ENCODE peak calls at places on chromosomes 11 and 22, in nine cellular contexts. One of them, this sample, is unnamed.

GRCh38 chr22:25236417-25236816 is 17.0 kb downstream of the CRYBB2 start:
- DNase-seq in HCT116: no peak
- DNase-seq in spleen: no peak
- DNase-seq in prostate gland: no peak
- DNase-seq in HepG2: no peak
- DNase-seq in Panc1: no peak
- DNase-seq in vagina: no peak
- DNase-seq in upper lobe of left lung: no peak
- DNase-seq in esophagus muscularis mucosa: no peak
- DNase-seq in this sample: no peak

GRCh38 chr22:44363214-44363979 is 50.6 kb upstream of the SHISAL1 start:
- DNase-seq in Panc1: no peak
- DNase-seq in vagina: peak; percentile 96
- DNase-seq in prostate gland: no peak
- DNase-seq in upper lobe of left lung: peak; percentile 96
- DNase-seq in esophagus muscularis mucosa: no peak
- DNase-seq in HCT116: no peak
- DNase-seq in HepG2: peak; percentile 14
- DNase-seq in spleen: peak; percentile 86
- DNase-seq in this sample: peak; percentile 80

GRCh38 chr11:3802016-3802790 is 4.8 kb upstream of the NUP98 start:
- DNase-seq in spleen: no peak
- DNase-seq in vagina: no peak
- DNase-seq in Panc1: no peak
- DNase-seq in esophagus muscularis mucosa: no peak
- DNase-seq in HepG2: no peak
- DNase-seq in upper lobe of left lung: no peak
- DNase-seq in HCT116: no peak
- DNase-seq in prostate gland: no peak
- DNase-seq in this sample: no peak

GRCh38 chr11:6356503-6356902 is 33.8 kb upstream of the SMPD1 start:
- DNase-seq in upper lobe of left lung: no peak
- DNase-seq in HepG2: no peak
- DNase-seq in esophagus muscularis mucosa: no peak
- DNase-seq in Panc1: no peak
- DNase-seq in vagina: no peak
- DNase-seq in prostate gland: no peak
- DNase-seq in HCT116: no peak
- DNase-seq in spleen: no peak
- DNase-seq in this sample: no peak

GRCh38 chr22:20002098-20002497 is 14.5 kb downstream of the ARVCF start:
- DNase-seq in HepG2: no peak
- DNase-seq in esophagus muscularis mucosa: no peak
- DNase-seq in upper lobe of left lung: no peak
- DNase-seq in spleen: peak; percentile 38
- DNase-seq in prostate gland: no peak
- DNase-seq in vagina: no peak
- DNase-seq in HCT116: no peak
- DNase-seq in Panc1: no peak
- DNase-seq in this sample: no peak

GRCh38 chr22:26529345-26529744 is 17.1 kb upstream of the TFIP11 start:
- DNase-seq in upper lobe of left lung: no peak
- DNase-seq in vagina: no peak
- DNase-seq in prostate gland: no peak
- DNase-seq in spleen: no peak
- DNase-seq in esophagus muscularis mucosa: no peak
- DNase-seq in Panc1: no peak
- DNase-seq in HepG2: peak; percentile 39
- DNase-seq in HCT116: no peak
- DNase-seq in this sample: no peak

GRCh38 chr11:67033661-67034166 is 10.8 kb downstream of the SYT12 start:
- DNase-seq in vagina: no peak
- DNase-seq in esophagus muscularis mucosa: no peak
- DNase-seq in prostate gland: no peak
- DNase-seq in Panc1: no peak
- DNase-seq in HCT116: no peak
- DNase-seq in spleen: no peak
- DNase-seq in upper lobe of left lung: no peak
- DNase-seq in HepG2: no peak
- DNase-seq in this sample: no peak

GRCh38 chr22:27554106-27554814 is 247.3 kb downstream of the MN1 start:
- DNase-seq in upper lobe of left lung: no peak
- DNase-seq in vagina: no peak
- DNase-seq in HepG2: no peak
- DNase-seq in Panc1: no peak
- DNase-seq in spleen: no peak
- DNase-seq in esophagus muscularis mucosa: no peak
- DNase-seq in prostate gland: no peak
- DNase-seq in HCT116: no peak
- DNase-seq in this sample: peak; percentile 51

DNA sequence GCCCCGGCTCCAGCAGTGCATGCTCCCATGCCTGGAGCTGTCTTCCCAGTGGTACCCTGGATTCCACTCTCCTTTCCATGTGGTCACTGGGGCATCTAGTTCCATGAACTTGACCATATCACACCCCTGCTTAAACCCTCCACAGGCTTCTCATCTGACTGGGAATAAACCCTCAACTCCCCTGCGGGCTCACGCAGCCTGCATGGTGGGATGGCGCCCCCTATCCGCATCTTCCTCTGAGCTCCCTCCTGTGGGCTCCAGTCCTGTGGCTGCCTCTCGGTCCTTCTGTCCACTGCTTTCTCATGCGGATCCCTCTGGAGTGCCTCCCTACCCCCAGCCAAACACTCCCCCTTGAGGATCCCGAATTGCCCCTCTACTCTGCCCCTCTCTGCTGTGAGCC is 41.4 kb upstream of the TTLL12 start:
- DNase-seq in HCT116: peak; percentile 10
- DNase-seq in esophagus muscularis mucosa: no peak
- DNase-seq in upper lobe of left lung: no peak
- DNase-seq in prostate gland: no peak
- DNase-seq in vagina: no peak
- DNase-seq in Panc1: no peak
- DNase-seq in spleen: no peak
- DNase-seq in HepG2: no peak
- DNase-seq in this sample: peak; percentile 24
- TF ChIP-seq CTCF in HCT116: peak; percentile 71
- TF ChIP-seq CTCF in esophagus muscularis mucosa: no peak
- TF ChIP-seq CTCF in upper lobe of left lung: no peak
- TF ChIP-seq CTCF in prostate gland: no peak
- TF ChIP-seq CTCF in vagina: no peak
- TF ChIP-seq CTCF in Panc1: no peak
- TF ChIP-seq CTCF in spleen: no peak
- TF ChIP-seq CTCF in HepG2: peak; percentile 69
- TF ChIP-seq CTCF in this sample: no peak

DNA sequence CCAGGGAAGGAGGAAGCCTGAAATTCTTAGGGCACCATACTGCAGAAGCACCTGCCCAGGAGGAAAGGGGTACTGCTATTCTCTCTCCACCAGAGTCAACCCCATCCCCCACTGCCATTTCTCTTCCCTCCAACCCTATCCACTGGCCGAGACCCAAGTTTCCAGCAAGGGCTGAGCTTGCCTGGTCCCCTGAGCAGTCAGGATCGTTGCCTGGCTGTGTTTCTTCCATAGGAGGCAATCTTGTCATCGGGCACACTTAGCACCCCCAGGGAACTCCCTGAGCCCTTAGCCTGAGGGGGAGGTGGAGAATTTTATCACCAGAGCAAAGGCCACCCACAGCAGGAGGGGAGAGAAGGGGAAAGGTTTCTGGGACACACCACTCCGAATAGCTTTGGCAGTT is 115.8 kb upstream of the NECTIN1 start:
- DNase-seq in vagina: no peak
- DNase-seq in HCT116: no peak
- DNase-seq in HepG2: no peak
- DNase-seq in upper lobe of left lung: no peak
- DNase-seq in spleen: no peak
- DNase-seq in esophagus muscularis mucosa: no peak
- DNase-seq in Panc1: no peak
- DNase-seq in prostate gland: no peak
- DNase-seq in this sample: no peak
- TF ChIP-seq POLR2AphosphoS5 in vagina: no peak
- TF ChIP-seq POLR2AphosphoS5 in HCT116: no peak
- TF ChIP-seq POLR2AphosphoS5 in HepG2: no peak
- TF ChIP-seq POLR2AphosphoS5 in upper lobe of left lung: no peak
- TF ChIP-seq POLR2AphosphoS5 in spleen: no peak
- TF ChIP-seq POLR2AphosphoS5 in esophagus muscularis mucosa: no peak
- TF ChIP-seq POLR2AphosphoS5 in Panc1: no peak
- TF ChIP-seq POLR2AphosphoS5 in prostate gland: no peak
- TF ChIP-seq POLR2AphosphoS5 in this sample: no peak

DNA sequence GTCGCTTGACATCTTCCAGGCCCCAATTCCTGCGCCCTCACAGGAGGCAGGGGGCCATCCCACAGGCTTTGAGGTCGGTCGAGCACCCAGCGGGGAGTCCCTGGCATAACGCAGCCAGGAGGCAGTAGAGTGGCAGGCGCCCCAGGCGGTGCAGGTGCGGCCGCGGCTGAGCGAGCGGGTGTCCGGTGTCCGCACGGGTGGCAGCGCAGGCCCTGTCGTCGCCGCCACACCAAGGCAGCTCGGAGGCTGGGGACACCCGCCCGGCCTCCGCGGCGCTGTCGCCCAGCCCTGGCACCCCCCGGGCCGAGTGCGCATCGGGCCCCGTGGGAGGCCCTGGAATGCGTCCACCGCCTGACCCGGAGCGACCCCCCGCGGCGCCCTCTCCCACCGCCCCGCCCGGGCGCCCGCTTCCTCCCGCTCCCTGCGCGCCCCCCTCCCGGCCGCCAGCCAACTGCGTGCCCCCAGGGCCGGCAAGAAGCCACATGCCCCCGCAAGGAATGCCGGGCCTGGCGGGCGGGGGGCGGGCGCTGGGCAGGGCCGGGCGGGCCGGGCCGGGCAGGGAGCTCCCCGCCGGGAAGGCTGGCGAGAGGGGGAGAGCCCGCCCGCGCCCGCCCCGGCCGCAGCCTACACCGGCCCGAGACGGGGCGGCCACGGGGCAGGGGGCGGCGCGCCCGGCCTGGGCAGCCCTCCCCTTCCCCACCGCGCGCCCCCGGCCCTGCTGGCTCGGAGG is 33.9 kb downstream of the PRDM11 start:
- DNase-seq in upper lobe of left lung: peak; percentile 92
- DNase-seq in prostate gland: peak; percentile 58
- DNase-seq in Panc1: no peak
- DNase-seq in spleen: peak; percentile 85
- DNase-seq in esophagus muscularis mucosa: no peak
- DNase-seq in vagina: no peak
- DNase-seq in HCT116: peak; percentile 16
- DNase-seq in HepG2: no peak
- DNase-seq in this sample: peak; percentile 73
- TF ChIP-seq CTCF in upper lobe of left lung: peak; percentile 53
- TF ChIP-seq CTCF in prostate gland: no peak
- TF ChIP-seq CTCF in Panc1: peak; percentile 66
- TF ChIP-seq CTCF in spleen: no peak
- TF ChIP-seq CTCF in esophagus muscularis mucosa: peak; percentile 62
- TF ChIP-seq CTCF in vagina: no peak
- TF ChIP-seq CTCF in HCT116: peak; percentile 67
- TF ChIP-seq CTCF in HepG2: peak; percentile 47
- TF ChIP-seq CTCF in this sample: peak; percentile 72

GRCh38 chr11:59667812-59668187 is 1.0 kb downstream of the PATL1 start:
- DNase-seq in vagina: no peak
- DNase-seq in HepG2: peak; percentile 3
- DNase-seq in prostate gland: no peak
- DNase-seq in spleen: no peak
- DNase-seq in esophagus muscularis mucosa: no peak
- DNase-seq in upper lobe of left lung: no peak
- DNase-seq in Panc1: no peak
- DNase-seq in HCT116: no peak
- DNase-seq in this sample: no peak

GRCh38 chr11:59668950-59669610 is at the start of gene PATL1:
- DNase-seq in vagina: peak; percentile 99
- DNase-seq in HepG2: peak; percentile 95
- DNase-seq in esophagus muscularis mucosa: peak; percentile 100
- DNase-seq in HCT116: peak; percentile 94
- DNase-seq in Panc1: peak; percentile 92
- DNase-seq in prostate gland: peak; percentile 99
- DNase-seq in upper lobe of left lung: peak; percentile 99
- DNase-seq in spleen: peak; percentile 100
- DNase-seq in this sample: peak; percentile 100

GRCh38 chr11:59668188-59668949 is 468 bp downstream of the PATL1 start:
- DNase-seq in upper lobe of left lung: no peak
- DNase-seq in spleen: peak; percentile 94
- DNase-seq in HepG2: peak; percentile 53
- DNase-seq in prostate gland: peak; percentile 29
- DNase-seq in vagina: no peak
- DNase-seq in HCT116: no peak
- DNase-seq in esophagus muscularis mucosa: peak; percentile 93
- DNase-seq in Panc1: no peak
- DNase-seq in this sample: peak; percentile 58

GRCh38 chr11:59666969-59667368 is 1.9 kb downstream of the PATL1 start:
- DNase-seq in Panc1: no peak
- DNase-seq in upper lobe of left lung: no peak
- DNase-seq in prostate gland: no peak
- DNase-seq in vagina: no peak
- DNase-seq in HepG2: no peak
- DNase-seq in spleen: no peak
- DNase-seq in HCT116: no peak
- DNase-seq in esophagus muscularis mucosa: no peak
- DNase-seq in this sample: no peak

GRCh38 chr11:59669611-59670009 is 773 bp upstream of the PATL1 start:
- DNase-seq in HepG2: no peak
- DNase-seq in spleen: peak; percentile 91
- DNase-seq in prostate gland: peak; percentile 29
- DNase-seq in esophagus muscularis mucosa: no peak
- DNase-seq in Panc1: no peak
- DNase-seq in upper lobe of left lung: peak; percentile 90
- DNase-seq in HCT116: no peak
- DNase-seq in vagina: no peak
- DNase-seq in this sample: peak; percentile 42
- TF ChIP-seq POLR2AphosphoS5 in HepG2: no peak
- TF ChIP-seq POLR2AphosphoS5 in spleen: no peak
- TF ChIP-seq POLR2AphosphoS5 in prostate gland: no peak
- TF ChIP-seq POLR2AphosphoS5 in esophagus muscularis mucosa: no peak
- TF ChIP-seq POLR2AphosphoS5 in Panc1: no peak
- TF ChIP-seq POLR2AphosphoS5 in upper lobe of left lung: no peak
- TF ChIP-seq POLR2AphosphoS5 in HCT116: no peak
- TF ChIP-seq POLR2AphosphoS5 in vagina: no peak
- TF ChIP-seq POLR2AphosphoS5 in this sample: no peak